ENCODE peak calls at places on chromosomes 2 and 18, in six cellular contexts. K, R, I, P, D and F are unnamed samples.

GRCh38 chr2:19747310-19748072 is 154.3 kb downstream of the TTC32 start:
- DNase-seq in R (no peak), D (no peak), P (peak; percentile 52), K (no peak), I (no peak), F (no peak)

GRCh38 chr2:99278793-99279291 is 22.2 kb downstream of the LYG1 start:
- DNase-seq in D (no peak), K (no peak), I (peak; percentile 99), R (no peak), P (peak; percentile 96), F (no peak)

GRCh38 chr2:150137338-150137737 is 350.1 kb downstream of the RND3 start:
- DNase-seq in P (no peak), R (no peak), K (no peak), I (no peak), D (no peak), F (no peak)

GRCh38 chr18:23102498-23103260 is 32.6 kb upstream of the CABLES1 start:
- DNase-seq in I (no peak), R (no peak), P (peak; percentile 52), K (peak; percentile 26), D (no peak), F (no peak)

GRCh38 chr2:51256736-51257135 is 224.8 kb upstream of the NRXN1 start:
- DNase-seq in I (no peak), P (no peak), R (no peak), K (no peak), D (no peak), F (no peak)

GRCh38 chr2:46716806-46717732 is 198.5 kb downstream of the MCFD2 start:
- DNase-seq in K (no peak), I (no peak), R (no peak), D (no peak), P (no peak), F (no peak)

GRCh38 chr2:225120175-225120574 is 77.9 kb upstream of the DOCK10 start:
- DNase-seq in R (no peak), P (peak; percentile 64), D (no peak), K (peak; percentile 56), I (no peak), F (no peak)

GRCh38 chr18:57437782-57438668 is 2.9 kb downstream of the ONECUT2 start:
- DNase-seq in K (peak; percentile 60), P (peak; percentile 26), R (peak; percentile 88), I (peak; percentile 75), D (peak; percentile 97), F (peak; percentile 59)

GRCh38 chr2:208608436-208608835 is 201.8 kb downstream of the PTH2R start:
- DNase-seq in D (no peak), P (no peak), K (no peak), I (no peak), R (no peak), F (no peak)

GRCh38 chr2:137237055-137237454 is 471.7 kb downstream of the THSD7B start:
- DNase-seq in R (no peak), P (peak; percentile 66), K (no peak), D (no peak), I (no peak), F (no peak)

GRCh38 chr2:149703281-149703680 is 115.7 kb upstream of the MMADHC start:
- DNase-seq in P (peak; percentile 74), D (no peak), I (no peak), K (no peak), R (no peak), F (peak; percentile 78)

GRCh38 chr2:240588006-240588655 is 1.6 kb downstream of the CAPN10 start:
- DNase-seq in P (no peak), I (no peak), R (no peak), D (no peak), K (no peak), F (no peak)

GRCh38 chr18:63063171-63063570 is 256.4 kb downstream of the BCL2 start:
- DNase-seq in R (no peak), P (peak; percentile 40), D (no peak), K (peak; percentile 7), I (no peak), F (no peak)

GRCh38 chr18:58695772-58696171 is 24.5 kb downstream of the MALT1 start:
- DNase-seq in I (no peak), D (no peak), R (no peak), P (no peak), K (no peak), F (no peak)
- TF ChIP-seq EZH2 in I (no peak), D (no peak), R (no peak), P (no peak), K (no peak), F (no peak)

GRCh38 chr18:24270358-24270936 is 127.2 kb downstream of the OSBPL1A start:
- DNase-seq in R (no peak), D (no peak), P (no peak), K (no peak), I (no peak), F (no peak)
- H2AFZ ChIP-seq in R (peak overlapping the region; percentile 54), D (no peak overlapping the region), P (peak overlapping the region; percentile 85), K (peak overlapping the region; percentile 83), I (no peak overlapping the region), F (no peak overlapping the region)

DNA sequence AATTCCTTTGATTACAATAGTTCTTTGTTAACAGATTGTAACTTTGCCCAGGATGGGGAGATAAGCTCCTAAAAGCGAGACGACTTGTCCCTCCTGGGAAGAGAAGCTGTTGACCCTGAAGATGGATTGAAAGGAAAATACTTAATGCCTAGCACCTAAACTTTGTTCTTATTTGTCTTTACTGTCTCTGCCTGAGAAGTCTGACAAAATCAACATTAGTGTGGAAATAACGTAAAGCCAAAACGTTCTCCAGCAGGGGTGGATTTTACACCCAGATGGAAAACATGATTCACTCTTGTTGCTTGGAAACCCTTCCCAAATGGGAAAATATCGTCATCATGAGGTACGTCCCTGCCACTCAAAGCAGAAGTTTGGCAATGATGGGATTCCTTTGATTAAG is 450.1 kb downstream of the SLC4A3 start:
- DNase-seq in R (no peak), P (peak; percentile 88), I (no peak), D (peak; percentile 68), K (no peak), F (no peak)
- TF ChIP-seq EZH2 in R (no peak), P (no peak), I (no peak), D (no peak), K (no peak), F (no peak)

GRCh38 chr18:32018331-32019250 is at the start of gene RNF125:
- DNase-seq in D (peak; percentile 96), R (peak; percentile 85), P (peak; percentile 86), I (peak; percentile 5), K (peak; percentile 61), F (peak; percentile 69)
- H2AFZ ChIP-seq in D (peak within 1 kb of the TSS; percentile 100), R (peak within 1 kb of the TSS; percentile 97), P (peak within 1 kb of the TSS; percentile 99), I (peak within 1 kb of the TSS; percentile 66), K (peak within 1 kb of the TSS; percentile 66), F (peak within 1 kb of the TSS; percentile 58)

GRCh38 chr2:216633616-216634316 is 546 bp downstream of the IGFBP2 start:
- DNase-seq in I (no peak), R (peak; percentile 73), D (no peak), K (peak; percentile 37), P (no peak), F (peak; percentile 55)
- TF ChIP-seq EZH2 in I (peak; percentile 92), R (no peak), D (no peak), K (no peak), P (no peak), F (no peak)

DNA sequence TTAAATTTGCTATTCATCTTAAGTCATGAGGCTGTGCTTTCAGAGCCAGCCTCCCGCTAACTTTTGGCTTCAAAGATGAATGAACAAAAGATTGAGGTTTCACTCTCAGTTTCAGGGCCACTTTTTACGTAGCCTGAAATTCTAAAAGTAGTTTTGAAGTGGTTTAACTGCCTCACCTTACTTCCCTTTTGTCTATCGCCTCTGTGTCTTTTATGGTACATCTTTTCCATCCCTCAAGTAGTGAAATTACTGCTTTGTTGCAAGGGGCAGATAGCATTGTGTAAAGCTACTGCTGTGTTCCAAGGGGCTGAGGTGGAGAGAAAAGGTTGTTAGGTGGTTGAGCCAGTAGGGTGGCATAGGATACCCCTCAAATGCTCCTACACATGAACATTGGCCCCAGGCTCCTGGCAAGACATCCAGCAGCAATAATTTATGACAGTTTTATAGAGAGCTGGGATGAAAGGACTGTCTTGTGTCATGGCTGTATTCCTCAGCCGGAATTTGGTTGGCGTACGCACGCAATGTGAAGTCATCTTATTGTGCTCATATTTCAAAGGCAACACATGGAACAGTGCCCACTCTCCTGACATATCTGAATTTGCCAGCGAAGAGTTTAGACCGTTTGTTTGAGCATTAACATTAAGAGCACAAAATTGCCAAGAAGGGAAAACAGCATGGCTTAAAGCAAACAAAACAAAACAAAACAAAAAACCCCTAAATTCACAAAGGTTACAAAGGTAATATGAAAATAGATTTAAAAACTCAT is 32.2 kb downstream of the QPCT start:
- DNase-seq in D (no peak), P (peak; percentile 94), K (no peak), R (peak; percentile 7), I (no peak), F (no peak)
- H2AFZ ChIP-seq in D (peak overlapping the region; percentile 83), P (peak overlapping the region; percentile 11), K (no peak overlapping the region), R (no peak overlapping the region), I (no peak overlapping the region), F (no peak overlapping the region)

GRCh38 chr18:31100598-31101147 is 1.5 kb downstream of the DSC2 start:
- DNase-seq in D (peak; percentile 74), I (peak; percentile 43), R (peak; percentile 80), K (peak; percentile 31), P (no peak), F (no peak)
- TF ChIP-seq EZH2 in D (no peak), I (no peak), R (no peak), K (no peak), P (no peak), F (no peak)

GRCh38 chr2:75788154-75788553 is 77.4 kb upstream of the GCFC2 start:
- DNase-seq in D (no peak), K (no peak), R (no peak), P (no peak), I (no peak), F (no peak)

GRCh38 chr2:75788925-75789324 is 78.2 kb upstream of the GCFC2 start:
- DNase-seq in R (no peak), I (no peak), K (no peak), D (no peak), P (peak; percentile 20), F (no peak)

GRCh38 chr2:75792146-75792545 is 81.4 kb upstream of the GCFC2 start:
- DNase-seq in D (no peak), I (no peak), K (no peak), P (no peak), R (no peak), F (no peak)

GRCh38 chr2:75790790-75791467 is 80.2 kb upstream of the GCFC2 start:
- DNase-seq in P (no peak), R (no peak), D (no peak), I (no peak), K (no peak), F (no peak)

GRCh38 chr2:75790121-75790520 is 79.4 kb upstream of the GCFC2 start:
- DNase-seq in D (no peak), R (no peak), I (no peak), K (no peak), P (no peak), F (no peak)
- H2AFZ ChIP-seq in D (no peak overlapping the region), R (no peak overlapping the region), I (no peak overlapping the region), K (no peak overlapping the region), P (no peak overlapping the region), F (no peak overlapping the region)

GRCh38 chr2:70768585-70769085 is 635 bp upstream of the ADD2 start:
- DNase-seq in P (no peak), D (no peak), K (no peak), I (no peak), R (no peak), F (no peak)
- TF ChIP-seq EZH2 in P (no peak), D (no peak), K (no peak), I (no peak), R (no peak), F (no peak)

GRCh38 chr2:122565364-122565763 is 809.9 kb downstream of the TSN start:
- DNase-seq in P (no peak), D (no peak), R (no peak), I (no peak), K (no peak), F (no peak)
- H2AFZ ChIP-seq in P (no peak overlapping the region), D (peak overlapping the region; percentile 43), R (no peak overlapping the region), I (no peak overlapping the region), K (no peak overlapping the region), F (no peak overlapping the region)